ENCODE peak calls at places on chromosomes 7 and 10, in ten cellular contexts. O is GM13977, B is B cell, S is OCI-LY7, A is heart right ventricle, I is A549, Z is endothelial cell, E is IMR-90, L is A673, V is fibroblast of villous mesenchyme. F is an unnamed sample.
A peak's percentile ranks its signal among the peaks of the same experiment; 100 is the strongest.

GRCh38 chr10:88835095-88835909 is 16.3 kb downstream of the ANKRD22 start:
- DNase-seq in S (peak; percentile 88), E (peak; percentile 89), O (peak; percentile 38), B (peak; percentile 90), Z (peak; percentile 82), L (peak; percentile 93), A (peak; percentile 85), I (peak; percentile 87), V (peak; percentile 90), F (peak; percentile 40)

GRCh38 chr10:24047201-24047600 is 161.7 kb upstream of the KIAA1217 start:
- DNase-seq in S (no peak), L (no peak), E (no peak), O (no peak), I (no peak), A (no peak), V (no peak), B (no peak), Z (no peak), F (no peak)

GRCh38 chr7:151374139-151374538 is 32.5 kb downstream of the NUB1 start:
- DNase-seq in S (no peak), I (no peak), B (no peak), E (no peak), Z (no peak), L (no peak), A (no peak), V (no peak), O (peak; percentile 8), F (peak; percentile 21)

GRCh38 chr10:119539359-119539651 is 3.2 kb downstream of the RGS10 start:
- DNase-seq in I (no peak), B (no peak), O (no peak), Z (no peak), V (no peak), S (no peak), A (no peak), L (no peak), E (no peak), F (no peak)

GRCh38 chr7:141295367-141295895 is 221.6 kb downstream of the TMEM178B start:
- DNase-seq in B (no peak), S (no peak), Z (no peak), I (no peak), A (no peak), L (no peak), V (no peak), E (no peak), O (no peak), F (no peak)

GRCh38 chr7:46385662-46386309 is 464.7 kb upstream of the IGFBP3 start:
- DNase-seq in O (no peak), L (no peak), S (no peak), A (no peak), E (peak; percentile 96), V (peak; percentile 92), I (peak; percentile 79), B (no peak), Z (no peak), F (no peak)

GRCh38 chr7:41085244-41085643 is 617.6 kb downstream of the INHBA start:
- DNase-seq in V (peak; percentile 36), B (no peak), L (no peak), O (no peak), S (no peak), Z (no peak), A (no peak), I (no peak), E (peak; percentile 73), F (no peak)

GRCh38 chr7:94908204-94909022 is 1.0 kb downstream of the PPP1R9A start:
- DNase-seq in L (peak; percentile 54), A (peak; percentile 26), O (peak; percentile 29), S (no peak), B (peak; percentile 18), Z (peak; percentile 42), I (peak; percentile 57), V (peak; percentile 1), E (no peak), F (peak; percentile 18)

GRCh38 chr7:2708041-2708440 is 20.0 kb downstream of the AMZ1 start:
- DNase-seq in B (no peak), I (no peak), A (no peak), O (no peak), S (no peak), E (no peak), V (no peak), L (no peak), Z (no peak), F (no peak)

GRCh38 chr7:2710901-2711551 is 23.0 kb downstream of the AMZ1 start:
- DNase-seq in B (no peak), V (no peak), O (no peak), E (peak; percentile 32), L (no peak), A (no peak), I (no peak), S (peak; percentile 80), Z (no peak), F (peak; percentile 64)

GRCh38 chr7:2708547-2709310 is 20.7 kb downstream of the AMZ1 start:
- DNase-seq in V (no peak), O (no peak), A (no peak), L (no peak), Z (no peak), E (no peak), S (no peak), I (no peak), B (no peak), F (no peak)

GRCh38 chr7:2710256-2710655 is 22.3 kb downstream of the AMZ1 start:
- DNase-seq in Z (no peak), V (no peak), A (no peak), O (peak; percentile 89), B (peak; percentile 82), I (no peak), E (no peak), L (no peak), S (peak; percentile 83), F (peak; percentile 83)

DNA sequence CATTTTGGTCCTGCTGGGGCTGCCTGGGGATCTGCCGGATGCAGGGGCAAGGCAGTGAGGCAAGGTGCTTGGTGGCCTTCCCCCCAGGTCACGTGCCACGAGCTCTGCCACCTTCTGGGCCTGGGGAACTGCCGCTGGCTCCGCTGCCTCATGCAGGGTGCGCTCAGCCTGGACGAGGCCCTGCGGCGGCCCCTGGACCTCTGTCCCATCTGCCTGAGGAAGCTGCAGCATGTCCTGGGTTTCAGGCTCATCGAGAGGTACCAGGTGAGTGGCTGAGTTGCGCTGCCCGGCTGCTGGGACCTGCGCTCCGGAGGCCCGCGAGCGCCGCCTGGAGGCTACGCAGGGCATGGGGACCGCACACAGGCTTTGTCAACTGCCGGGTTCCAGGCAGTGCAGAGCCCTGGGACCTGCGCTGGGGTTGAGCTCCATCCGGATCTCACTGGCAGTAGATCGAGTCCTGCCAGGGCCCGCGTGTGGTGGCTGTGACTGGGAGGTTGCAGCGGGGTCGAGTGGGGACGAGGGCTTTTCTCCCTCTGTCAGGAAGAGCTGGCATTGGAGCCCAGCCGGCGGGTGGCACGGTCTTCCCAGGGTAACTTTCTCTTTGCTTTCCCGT is 21.7 kb downstream of the AMZ1 start:
- DNase-seq in O (peak; percentile 87), L (peak; percentile 67), V (no peak), I (peak; percentile 73), Z (peak; percentile 85), A (peak; percentile 66), B (peak; percentile 91), S (peak; percentile 92), E (peak; percentile 27), F (peak; percentile 91)
- TF ChIP-seq CTCF in O (peak; percentile 99), L (peak; percentile 97), V (peak; percentile 69), I (peak; percentile 80), Z (peak; percentile 85), A (peak; percentile 84), B (peak; percentile 94), S (peak; percentile 97), E (peak; percentile 66), F (peak; percentile 99)

GRCh38 chr7:14759785-14760184 is 142.8 kb downstream of the DGKB start:
- DNase-seq in V (no peak), O (no peak), E (no peak), B (no peak), I (no peak), Z (no peak), S (no peak), A (no peak), L (no peak), F (no peak)

GRCh38 chr7:14762552-14762951 is 140.0 kb downstream of the DGKB start:
- DNase-seq in E (no peak), S (no peak), A (no peak), V (no peak), Z (no peak), I (no peak), B (no peak), O (no peak), L (no peak), F (no peak)

GRCh38 chr7:14760730-14761129 is 141.8 kb downstream of the DGKB start:
- DNase-seq in I (no peak), Z (no peak), V (no peak), A (no peak), O (no peak), L (no peak), B (no peak), S (no peak), E (no peak), F (no peak)

GRCh38 chr7:14765731-14766130 is 136.8 kb downstream of the DGKB start:
- DNase-seq in E (no peak), L (no peak), B (no peak), S (no peak), O (no peak), V (no peak), A (no peak), I (no peak), Z (no peak), F (no peak)

DNA sequence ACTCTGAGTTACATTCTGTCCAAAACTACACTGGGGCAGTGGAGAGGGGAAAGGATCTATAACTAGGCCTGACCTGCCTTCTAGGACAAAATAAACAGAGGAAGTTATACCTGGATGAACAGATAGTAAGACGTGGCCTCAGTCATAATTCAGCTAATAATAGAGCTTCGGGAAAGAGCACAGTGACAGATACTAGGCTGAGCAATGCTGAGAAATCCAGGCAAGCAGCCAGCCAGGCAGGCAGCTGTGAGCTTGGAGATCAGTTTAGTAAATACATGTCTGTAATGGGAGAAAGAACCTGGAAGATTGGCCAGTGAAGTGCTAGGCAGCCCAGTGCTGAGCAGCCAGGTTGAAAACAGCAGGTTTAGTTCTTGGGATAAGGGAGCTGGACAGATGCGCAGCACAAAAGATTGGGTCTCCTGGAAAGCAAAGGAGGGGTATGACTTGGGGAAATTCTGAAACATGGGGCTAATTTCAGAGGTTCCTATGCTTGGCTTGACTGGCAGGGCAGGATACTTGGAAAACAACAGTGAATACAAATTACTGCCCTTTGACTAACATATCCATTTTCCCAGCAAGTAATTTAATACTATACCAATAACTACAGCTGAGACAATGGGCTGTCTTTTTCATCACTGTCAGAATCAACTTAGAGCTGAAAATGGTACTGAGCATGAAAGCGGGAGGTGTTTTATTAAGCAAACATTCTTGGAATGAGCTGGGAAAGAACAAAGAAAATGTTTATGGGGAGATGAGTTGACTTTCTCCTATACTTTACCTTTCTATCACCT is 140.8 kb downstream of the DGKB start:
- DNase-seq in V (peak; percentile 66), Z (no peak), I (no peak), L (peak; percentile 15), S (no peak), E (peak; percentile 79), B (no peak), O (no peak), A (peak; percentile 73), F (no peak)
- TF ChIP-seq CTCF in V (no peak), Z (no peak), I (no peak), L (no peak), S (no peak), E (no peak), B (no peak), O (no peak), A (no peak), F (no peak)

GRCh38 chr10:70343712-70344111 is 38.7 kb downstream of the LRRC20 start:
- DNase-seq in V (no peak), E (no peak), S (no peak), O (no peak), Z (no peak), B (no peak), L (no peak), A (no peak), I (no peak), F (no peak)

GRCh38 chr10:70344144-70344543 is 38.3 kb downstream of the LRRC20 start:
- DNase-seq in V (no peak), B (no peak), S (no peak), E (no peak), Z (no peak), O (no peak), A (no peak), I (no peak), L (no peak), F (no peak)

GRCh38 chr10:70343312-70343711 is 39.1 kb downstream of the LRRC20 start:
- DNase-seq in L (no peak), I (no peak), O (no peak), V (no peak), B (no peak), E (no peak), A (no peak), Z (no peak), S (no peak), F (no peak)

GRCh38 chr10:70337201-70337651 is 45.2 kb downstream of the LRRC20 start:
- DNase-seq in O (no peak), V (peak; percentile 36), A (no peak), Z (no peak), B (no peak), L (peak; percentile 39), S (no peak), I (no peak), E (peak; percentile 34), F (no peak)

DNA sequence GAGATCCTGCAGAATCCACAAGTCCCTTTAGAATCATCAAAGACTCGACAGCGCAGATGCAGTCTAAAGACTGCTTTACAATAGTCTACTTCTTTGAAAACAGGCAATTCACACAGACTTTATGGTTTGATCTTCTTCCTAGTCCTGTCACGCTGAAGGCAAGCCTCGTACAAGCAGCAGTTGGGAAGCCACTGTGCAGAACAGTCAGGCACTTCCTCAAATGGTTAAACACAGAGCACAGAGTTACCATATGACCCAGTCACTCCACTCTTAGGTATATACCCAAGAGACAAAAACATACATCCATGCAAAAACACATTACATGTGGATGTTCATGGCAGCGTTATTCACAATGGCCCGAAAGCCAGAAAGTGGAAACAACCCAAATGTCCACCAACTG is 41.4 kb downstream of the LRRC20 start:
- DNase-seq in I (no peak), Z (no peak), E (no peak), B (no peak), O (no peak), S (no peak), A (no peak), L (no peak), V (no peak), F (no peak)
- TF ChIP-seq CTCF in I (no peak), Z (no peak), E (no peak), B (no peak), O (no peak), S (no peak), A (no peak), L (no peak), V (no peak), F (no peak)

DNA sequence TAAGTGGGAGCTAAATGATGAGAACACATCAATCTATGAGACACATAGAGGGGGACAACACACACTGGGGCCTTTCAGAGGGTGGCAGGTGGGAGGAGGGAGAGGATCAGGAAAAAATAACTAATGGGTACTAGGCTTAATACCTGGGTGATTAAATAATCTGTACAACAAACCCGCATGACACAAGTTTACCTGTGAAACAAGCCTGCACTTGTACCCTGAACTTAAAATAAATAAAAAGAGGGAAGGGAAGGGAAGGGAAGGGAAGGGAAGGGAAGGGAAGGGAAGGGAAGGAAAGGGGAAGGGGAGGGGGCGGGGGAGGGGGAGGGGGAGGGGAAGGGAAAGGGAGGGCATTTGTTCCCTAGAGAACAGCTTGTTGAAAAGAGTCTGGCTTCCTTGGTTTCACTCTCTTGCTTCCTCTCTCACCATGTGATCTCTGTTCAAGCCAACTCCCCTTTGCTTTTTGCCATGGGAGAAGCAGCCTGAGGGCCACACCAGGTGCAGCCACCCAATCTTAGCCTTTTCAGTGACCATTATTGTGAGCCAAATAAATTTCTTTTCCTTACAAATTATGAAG is 57.7 kb downstream of the FAM13C start:
- DNase-seq in L (no peak), E (no peak), O (no peak), A (no peak), I (no peak), B (no peak), S (no peak), V (no peak), Z (no peak), F (no peak)
- TF ChIP-seq CTCF in L (no peak), E (no peak), O (no peak), A (no peak), I (no peak), B (no peak), S (no peak), V (no peak), Z (no peak), F (no peak)

F was measured in GM13976.